ENCODE peak calls at places on chromosomes 13 and 19, in four cellular contexts. V is endodermal cell, N is left lung, G is astrocyte of the cerebellum. S is an unnamed sample.

GRCh38 chr19:2500861-2501260 is 24.9 kb downstream of the GADD45B start:
- DNase-seq in V (no peak), G (no peak), N (peak), S (no peak)

GRCh38 chr13:106599875-106600797 is 32.2 kb upstream of the ARGLU1 start:
- DNase-seq in G (peak), V (no peak), N (no peak), S (no peak)

GRCh38 chr19:7701654-7702457 is at the start of gene FCER2:
- DNase-seq in V (no peak), G (no peak), N (no peak), S (no peak)

GRCh38 chr19:14525729-14526128 is 3.7 kb upstream of the TECR start:
- DNase-seq in N (no peak), G (no peak), V (no peak), S (peak)

GRCh38 chr13:89470901-89471300 is 1799.7 kb downstream of the SLITRK5 start:
- DNase-seq in V (no peak), G (no peak), N (no peak), S (no peak)

GRCh38 chr13:109616021-109616420 is 170.4 kb downstream of the IRS2 start:
- DNase-seq in N (no peak), G (no peak), V (no peak), S (no peak)

GRCh38 chr19:15787611-15788155 is at the start of gene OR10H5:
- DNase-seq in V (no peak), N (no peak), G (no peak), S (no peak)

GRCh38 chr13:39341238-39341637 is 261.8 kb downstream of the LHFPL6 start:
- DNase-seq in N (no peak), G (no peak), V (no peak), S (no peak)

GRCh38 chr19:18606281-18607221 is at the start of gene CRLF1:
- DNase-seq in N (no peak), V (peak), G (no peak), S (no peak)

GRCh38 chr13:112032186-112032835 is 34.6 kb upstream of the SOX1 start:
- DNase-seq in N (no peak), G (no peak), V (no peak), S (no peak)

GRCh38 chr19:35932291-35932936 is 3.8 kb upstream of the LRFN3 start:
- DNase-seq in V (no peak), N (no peak), G (no peak), S (no peak)

GRCh38 chr19:6516018-6516658 is 14.0 kb upstream of the TUBB4A start:
- DNase-seq in V (peak), N (peak), G (peak), S (peak)

GRCh38 chr13:104376588-104376987 is 1310.4 kb upstream of the SLC10A2 start:
- DNase-seq in N (no peak), G (no peak), V (no peak), S (no peak)

GRCh38 chr19:21877976-21878375 is 42.0 kb upstream of the ZNF43 start:
- DNase-seq in N (no peak), G (no peak), V (no peak), S (no peak)

GRCh38 chr19:23801798-23802197 is 43.1 kb upstream of the ZNF681 start:
- DNase-seq in N (no peak), G (no peak), V (no peak), S (no peak)

GRCh38 chr13:80921556-80921955 is 580.6 kb upstream of the SPRY2 start:
- DNase-seq in V (no peak), G (no peak), N (no peak), S (no peak)

GRCh38 chr13:99617474-99618255 is 116.4 kb downstream of the TM9SF2 start:
- DNase-seq in N (no peak), G (peak), V (peak), S (no peak)

GRCh38 chr13:48112896-48113525 is 18.1 kb upstream of the MED4 start:
- DNase-seq in N (no peak), V (no peak), G (no peak), S (no peak)

GRCh38 chr19:19525611-19526380 is 2.9 kb upstream of the YJEFN3 start:
- DNase-seq in V (no peak), G (no peak), N (no peak), S (no peak)

GRCh38 chr19:3683866-3684816 is 16.1 kb downstream of the PIP5K1C start:
- DNase-seq in V (peak), N (no peak), G (peak), S (no peak)

GRCh38 chr13:30418075-30418715 is 4.1 kb upstream of the UBE2L5 start:
- DNase-seq in V (no peak), G (no peak), N (no peak), S (no peak)

GRCh38 chr19:58336216-58336615 is 9.4 kb downstream of the ZSCAN22 start:
- DNase-seq in V (no peak), G (no peak), N (no peak), S (no peak)

GRCh38 chr19:52896431-52897148 is 845 bp downstream of the ZNF320 start:
- DNase-seq in G (no peak), N (peak), V (peak), S (no peak)

GRCh38 chr19:52451241-52451640 is 2.1 kb upstream of the ZNF578 start:
- DNase-seq in G (no peak), V (no peak), N (no peak), S (no peak)

DNA sequence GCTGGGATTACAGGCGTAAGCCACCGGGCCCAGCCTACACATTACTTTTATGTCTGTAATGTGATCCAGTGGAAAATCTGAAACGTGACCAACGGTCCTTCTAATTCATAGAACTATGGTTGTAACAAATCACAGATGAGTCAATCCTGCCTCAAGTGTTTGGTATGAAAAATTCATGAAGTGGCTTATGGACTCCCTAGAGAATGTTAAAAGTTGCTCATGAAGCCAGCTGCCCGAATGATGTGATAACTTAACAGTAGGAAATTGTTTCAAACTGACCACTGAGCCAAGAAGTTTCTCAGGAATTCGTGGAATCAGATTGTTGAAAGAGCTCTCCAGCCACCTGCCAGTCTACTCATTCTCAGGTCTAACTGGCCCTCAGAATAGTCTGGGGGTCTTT is 59.4 kb upstream of the FARP1 start:
- DNase-seq in V (no peak), G (peak), N (no peak), S (no peak)
- TF ChIP-seq CTCF in V (no peak), G (no peak), N (no peak), S (no peak)

GRCh38 chr13:72886272-72887062 is 104.5 kb downstream of the PIBF1 start:
- DNase-seq in G (no peak), V (no peak), N (no peak), S (no peak)
- TF ChIP-seq CTCF in G (no peak), V (no peak), N (no peak), S (no peak)

GRCh38 chr13:44872751-44873150 is 116.5 kb downstream of the NUFIP1 start:
- DNase-seq in G (no peak), V (no peak), N (no peak), S (no peak)

GRCh38 chr13:44869167-44869566 is 120.1 kb downstream of the NUFIP1 start:
- DNase-seq in N (no peak), V (no peak), G (no peak), S (no peak)

GRCh38 chr13:44867825-44868224 is 121.4 kb downstream of the NUFIP1 start:
- DNase-seq in V (no peak), N (no peak), G (no peak), S (no peak)

GRCh38 chr13:44868397-44868796 is 120.9 kb downstream of the NUFIP1 start:
- DNase-seq in N (no peak), V (no peak), G (no peak), S (no peak)

DNA sequence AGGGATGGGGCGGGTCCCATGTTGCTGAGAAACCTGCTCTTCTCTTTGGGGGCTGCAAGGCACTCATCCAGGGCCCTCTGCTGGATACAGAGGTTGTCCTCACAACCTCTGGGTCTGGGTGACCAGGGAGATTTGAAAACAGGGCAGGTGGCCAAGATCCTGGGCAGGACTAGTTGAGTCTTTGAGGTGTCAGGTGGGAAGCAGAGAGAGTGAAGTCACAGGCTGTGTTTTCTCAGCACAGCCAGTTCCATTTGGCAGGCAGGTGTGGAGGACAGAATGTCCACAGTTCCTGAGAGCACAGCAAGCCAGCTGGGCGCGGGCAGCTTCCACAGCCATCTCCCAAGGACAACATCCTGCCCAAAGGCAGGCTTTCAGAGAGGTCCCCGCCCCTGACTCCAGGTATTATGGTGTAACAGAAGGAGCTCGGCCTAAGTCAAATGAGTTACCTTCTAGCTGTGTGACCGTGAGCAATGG is 118.8 kb downstream of the NUFIP1 start:
- DNase-seq in V (no peak), G (no peak), N (no peak), S (no peak)
- TF ChIP-seq CTCF in V (peak), G (no peak), N (no peak), S (no peak)

DNA sequence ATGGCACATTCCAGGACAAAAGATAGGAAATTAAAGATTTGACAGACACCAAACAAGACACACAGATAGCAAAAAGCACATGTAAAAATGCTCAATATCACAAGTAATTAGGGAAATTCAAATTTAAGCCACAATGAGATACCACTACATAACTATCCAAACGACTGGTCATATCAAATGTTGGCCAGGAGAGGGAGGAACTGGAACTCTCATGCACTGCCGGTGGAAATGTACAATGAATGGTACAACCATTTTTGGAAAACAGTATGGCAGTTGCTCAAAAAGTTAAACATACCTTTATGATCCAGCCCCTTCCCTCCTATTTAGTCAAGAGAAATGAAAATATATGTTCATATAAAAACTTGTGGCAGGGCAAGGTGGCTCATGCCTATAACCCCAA is 36.8 kb upstream of the CYP2S1 start:
- DNase-seq in V (no peak), N (no peak), G (no peak), S (no peak)
- TF ChIP-seq CTCF in V (peak), N (no peak), G (no peak), S (no peak)

GRCh38 chr19:48606463-48607358 is at the start of gene SPACA4:
- DNase-seq in N (no peak), G (no peak), V (peak), S (no peak)

GRCh38 chr19:48609571-48610108 is 3.1 kb downstream of the SPACA4 start:
- DNase-seq in N (no peak), G (no peak), V (no peak), S (no peak)

GRCh38 chr19:48611872-48612271 is 3.0 kb downstream of the FAM83E start:
- DNase-seq in N (no peak), V (no peak), G (no peak), S (no peak)

GRCh38 chr19:48607359-48607755 is 815 bp downstream of the SPACA4 start:
- DNase-seq in G (no peak), V (no peak), N (no peak), S (no peak)

GRCh38 chr19:48608798-48609263 is 2.3 kb downstream of the SPACA4 start:
- DNase-seq in G (no peak), V (peak), N (no peak), S (no peak)
- TF ChIP-seq CTCF in G (peak), V (peak), N (no peak), S (peak)

GRCh38 chr13:49418206-49418605 is 25.7 kb downstream of the CAB39L start:
- DNase-seq in V (no peak), G (no peak), N (no peak), S (no peak)

GRCh38 chr13:49419292-49419691 is 24.6 kb downstream of the CAB39L start:
- DNase-seq in G (no peak), V (no peak), N (no peak), S (no peak)

GRCh38 chr13:49421391-49421790 is 22.5 kb downstream of the CAB39L start:
- DNase-seq in G (no peak), N (no peak), V (peak), S (no peak)
- TF ChIP-seq CTCF in G (no peak), N (no peak), V (peak), S (no peak)

S was measured in breast epithelium.